ENCODE peak calls at places on chromosomes 7 and 10, in six cellular contexts. A is bronchial epithelial cell, P is AG09309, X is adrenal gland, D is GM06990, G is foreskin fibroblast. Y is an unnamed sample.

GRCh38 chr10:130964771-130965170 is 346.8 kb downstream of the TCERG1L start:
- DNase-seq in A (no peak), P (no peak), X (no peak), D (no peak), G (no peak), Y (no peak)

GRCh38 chr10:110448682-110449418 is 48.9 kb upstream of the DUSP5 start:
- DNase-seq in A (no peak), P (no peak), X (no peak), D (no peak), G (no peak), Y (peak)

GRCh38 chr7:2154831-2155230 is 77.9 kb downstream of the MAD1L1 start:
- DNase-seq in A (no peak), P (no peak), X (no peak), D (no peak), G (no peak), Y (no peak)

GRCh38 chr7:139620676-139621344 is 97.3 kb downstream of the CLEC2L start:
- DNase-seq in A (peak), P (no peak), X (no peak), D (no peak), G (no peak), Y (no peak)

GRCh38 chr7:100568936-100569844 is 4.5 kb downstream of the SAP25 start:
- DNase-seq in A (no peak), P (no peak), X (peak), D (peak), G (peak), Y (no peak)

GRCh38 chr7:707296-708000 is 19.1 kb upstream of the DNAAF5 start:
- DNase-seq in A (no peak), P (no peak), X (no peak), D (no peak), G (no peak), Y (no peak)

GRCh38 chr10:63145782-63146181 is 12.7 kb downstream of the NRBF2 start:
- DNase-seq in A (no peak), P (no peak), X (no peak), D (no peak), G (no peak), Y (no peak)

GRCh38 chr10:126171555-126171954 is 216.7 kb downstream of the ADAM12 start:
- DNase-seq in A (no peak), P (peak), X (no peak), D (no peak), G (peak), Y (no peak)

GRCh38 chr7:143884978-143885559 is 16.9 kb downstream of the TCAF1 start:
- DNase-seq in A (no peak), P (no peak), X (peak), D (peak), G (peak), Y (no peak)

GRCh38 chr7:4734587-4735365 is 40.6 kb upstream of the AP5Z1 start:
- DNase-seq in A (no peak), P (no peak), X (no peak), D (no peak), G (no peak), Y (no peak)

GRCh38 chr7:132351858-132352539 is 224.3 kb downstream of the PLXNA4 start:
- DNase-seq in A (no peak), P (no peak), X (no peak), D (no peak), G (no peak), Y (no peak)

GRCh38 chr7:41696323-41696916 is 6.5 kb downstream of the INHBA start:
- DNase-seq in A (peak), P (no peak), X (peak), D (no peak), G (peak), Y (no peak)

GRCh38 chr7:156935250-156935649 is 14.3 kb upstream of the NOM1 start:
- DNase-seq in A (peak), P (no peak), X (no peak), D (no peak), G (no peak), Y (no peak)

GRCh38 chr7:20010877-20011276 is 206.3 kb downstream of the MACC1 start:
- DNase-seq in A (no peak), P (no peak), X (no peak), D (no peak), G (no peak), Y (no peak)

GRCh38 chr7:42222891-42223290 is 14.1 kb downstream of the GLI3 start:
- DNase-seq in A (no peak), P (no peak), X (no peak), D (no peak), G (no peak), Y (no peak)

GRCh38 chr7:112572669-112573301 is 92.0 kb downstream of the LSMEM1 start:
- DNase-seq in A (peak), P (no peak), X (no peak), D (no peak), G (no peak), Y (no peak)

GRCh38 chr10:93548376-93549071 is 17.9 kb upstream of the FFAR4 start:
- DNase-seq in A (peak), P (no peak), X (no peak), D (no peak), G (peak), Y (no peak)

GRCh38 chr7:50477640-50478039 is 27.5 kb upstream of the FIGNL1 start:
- DNase-seq in A (no peak), P (no peak), X (no peak), D (no peak), G (peak), Y (no peak)

GRCh38 chr7:131068604-131069021 is 259.1 kb upstream of the MKLN1 start:
- DNase-seq in A (peak), P (no peak), X (no peak), D (no peak), G (no peak), Y (no peak)

GRCh38 chr7:44639701-44640321 is 33.4 kb downstream of the OGDH start:
- DNase-seq in A (peak), P (peak), X (peak), D (no peak), G (peak), Y (no peak)

GRCh38 chr7:42650171-42650570 is 261.7 kb downstream of the C7orf25 start:
- DNase-seq in A (no peak), P (no peak), X (no peak), D (no peak), G (no peak), Y (no peak)

GRCh38 chr10:110566472-110567200 is 859 bp upstream of the SMC3 start:
- DNase-seq in A (no peak), P (no peak), X (no peak), D (no peak), G (no peak), Y (no peak)

GRCh38 chr7:141071260-141071854 is 2.5 kb upstream of the TMEM178B start:
- DNase-seq in A (no peak), P (no peak), X (peak), D (no peak), G (no peak), Y (no peak)

GRCh38 chr10:32065871-32066270 is 9.6 kb upstream of the KIF5B start:
- DNase-seq in A (peak), P (peak), X (no peak), D (no peak), G (peak), Y (no peak)

GRCh38 chr10:88004451-88004850 is 141.0 kb downstream of the PTEN start:
- DNase-seq in A (no peak), P (no peak), X (no peak), D (no peak), G (no peak), Y (no peak)

GRCh38 chr7:140287988-140288387 is 110.3 kb downstream of the SLC37A3 start:
- DNase-seq in A (no peak), P (no peak), X (no peak), D (no peak), G (no peak), Y (no peak)

GRCh38 chr10:14782691-14783363 is 8.1 kb upstream of the FAM107B start:
- DNase-seq in A (peak), P (no peak), X (no peak), D (no peak), G (no peak), Y (no peak)

GRCh38 chr10:45373003-45373782 is 823 bp upstream of the ALOX5 start:
- DNase-seq in A (no peak), P (no peak), X (no peak), D (peak), G (no peak), Y (no peak)

GRCh38 chr10:115422624-115423023 is 329.5 kb downstream of the ATRNL1 start:
- DNase-seq in A (no peak), P (no peak), X (no peak), D (no peak), G (no peak), Y (no peak)

DNA sequence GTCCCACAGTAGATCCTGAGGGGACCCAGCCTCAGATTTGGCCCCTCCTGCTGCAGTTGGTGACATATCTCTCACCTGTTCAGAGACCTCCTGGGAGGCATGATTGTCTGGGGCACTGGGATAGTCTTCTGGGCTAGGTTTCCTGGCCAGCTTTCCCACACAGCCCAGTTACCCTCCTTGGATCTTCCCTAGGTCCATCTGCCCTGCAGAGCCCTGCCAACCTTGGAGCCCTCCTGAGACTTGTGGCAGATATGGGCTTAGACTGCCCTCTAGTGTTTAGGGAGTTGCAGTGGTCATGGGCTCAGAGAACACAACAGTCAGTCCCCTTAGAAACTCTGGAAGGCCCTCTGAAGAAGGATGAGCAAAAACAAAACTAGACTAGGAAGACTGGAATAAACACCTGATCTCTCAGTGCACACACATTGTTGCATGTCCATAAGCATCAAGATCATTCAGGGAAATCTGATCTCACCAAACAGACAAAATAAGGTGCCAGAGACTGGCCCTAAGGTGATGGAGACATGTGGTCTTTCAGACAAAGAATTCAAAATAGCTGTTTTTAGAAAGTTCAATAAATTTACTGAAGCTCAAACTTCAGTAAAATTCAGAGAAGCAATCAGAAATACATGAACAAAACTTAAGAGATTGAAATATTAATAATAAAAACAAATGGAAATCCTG is 324.6 kb downstream of the ATRNL1 start:
- DNase-seq in A (peak), P (no peak), X (no peak), D (peak), G (peak), Y (no peak)
- TF ChIP-seq CTCF in A (peak), P (no peak), X (no peak), D (peak), G (peak), Y (peak)

GRCh38 chr10:11763501-11763861 is 21.3 kb downstream of the ECHDC3 start:
- DNase-seq in A (no peak), P (no peak), X (no peak), D (no peak), G (no peak), Y (no peak)
- TF ChIP-seq CTCF in A (no peak), P (no peak), X (no peak), D (no peak), G (no peak), Y (no peak)

GRCh38 chr7:51602321-51602720 is 285.7 kb upstream of the COBL start:
- DNase-seq in A (no peak), P (no peak), X (no peak), D (no peak), G (no peak), Y (no peak)

GRCh38 chr7:51606601-51607154 is 290.1 kb upstream of the COBL start:
- DNase-seq in A (no peak), P (no peak), X (no peak), D (no peak), G (no peak), Y (no peak)

GRCh38 chr7:51607447-51607846 is 290.8 kb upstream of the COBL start:
- DNase-seq in A (no peak), P (no peak), X (no peak), D (no peak), G (no peak), Y (no peak)

GRCh38 chr7:51601461-51601860 is 284.9 kb upstream of the COBL start:
- DNase-seq in A (peak), P (no peak), X (no peak), D (no peak), G (no peak), Y (no peak)
- TF ChIP-seq CTCF in A (no peak), P (no peak), X (peak), D (no peak), G (no peak), Y (no peak)

GRCh38 chr7:127588697-127589482 is 679 bp downstream of the ARF5 start:
- DNase-seq in A (peak), P (no peak), X (peak), D (peak), G (peak), Y (no peak)

GRCh38 chr7:127587663-127588018 is 570 bp upstream of the ARF5 start:
- DNase-seq in A (no peak), P (no peak), X (no peak), D (peak), G (no peak), Y (no peak)

GRCh38 chr7:127589901-127590300 is 1.7 kb downstream of the ARF5 start:
- DNase-seq in A (no peak), P (no peak), X (no peak), D (no peak), G (peak), Y (no peak)

GRCh38 chr7:127586346-127586745 is 950 bp upstream of the GCC1 start:
- DNase-seq in A (peak), P (no peak), X (no peak), D (no peak), G (no peak), Y (no peak)

GRCh38 chr7:127588019-127588696 is at the start of gene ARF5:
- DNase-seq in A (peak), P (peak), X (peak), D (peak), G (peak), Y (peak)
- TF ChIP-seq CTCF in A (no peak), P (no peak), X (no peak), D (no peak), G (no peak), Y (no peak)

Y was measured in CD14-positive monocyte.